ENCODE peak calls at places on chromosome 7, in nine cellular contexts. One of them, this sample, is unnamed. For H3K27me3, the result is how much of the 10 kb centered on the place peaks cover.

GRCh38 chr7:64515330-64515729 is 47.5 kb downstream of the ZNF680 start:
- DNase-seq in esophagus squamous epithelium: no peak
- DNase-seq in effector memory CD4-positive, alpha-beta T cell: no peak
- DNase-seq in cardiac muscle cell: no peak
- DNase-seq in heart right ventricle: no peak
- DNase-seq in NT2/D1: no peak
- DNase-seq in BE2C: no peak
- DNase-seq in GM06990: no peak
- DNase-seq in prostate gland: peak
- DNase-seq in this sample: no peak

GRCh38 chr7:136023134-136023869 is 46.1 kb upstream of the MTPN start:
- DNase-seq in esophagus squamous epithelium: no peak
- DNase-seq in cardiac muscle cell: no peak
- DNase-seq in BE2C: no peak
- DNase-seq in GM06990: no peak
- DNase-seq in NT2/D1: no peak
- DNase-seq in effector memory CD4-positive, alpha-beta T cell: no peak
- DNase-seq in prostate gland: peak
- DNase-seq in heart right ventricle: no peak
- DNase-seq in this sample: no peak

GRCh38 chr7:516606-517456 is 2.8 kb downstream of the PDGFA start:
- DNase-seq in BE2C: no peak
- DNase-seq in GM06990: no peak
- DNase-seq in heart right ventricle: peak
- DNase-seq in NT2/D1: no peak
- DNase-seq in cardiac muscle cell: peak
- DNase-seq in esophagus squamous epithelium: no peak
- DNase-seq in prostate gland: no peak
- DNase-seq in effector memory CD4-positive, alpha-beta T cell: no peak
- DNase-seq in this sample: peak

GRCh38 chr7:56110611-56111010 is 4.3 kb upstream of the CHCHD2 start:
- DNase-seq in cardiac muscle cell: no peak
- DNase-seq in BE2C: no peak
- DNase-seq in heart right ventricle: no peak
- DNase-seq in esophagus squamous epithelium: no peak
- DNase-seq in GM06990: no peak
- DNase-seq in NT2/D1: no peak
- DNase-seq in effector memory CD4-positive, alpha-beta T cell: no peak
- DNase-seq in prostate gland: no peak
- DNase-seq in this sample: no peak

GRCh38 chr7:91201731-91202130 is 62.5 kb upstream of the FZD1 start:
- DNase-seq in prostate gland: no peak
- DNase-seq in effector memory CD4-positive, alpha-beta T cell: no peak
- DNase-seq in GM06990: no peak
- DNase-seq in esophagus squamous epithelium: no peak
- DNase-seq in cardiac muscle cell: no peak
- DNase-seq in heart right ventricle: no peak
- DNase-seq in BE2C: no peak
- DNase-seq in NT2/D1: no peak
- DNase-seq in this sample: no peak

GRCh38 chr7:128448751-128449300 is 6.9 kb upstream of the HILPDA start:
- DNase-seq in GM06990: no peak
- DNase-seq in BE2C: no peak
- DNase-seq in NT2/D1: no peak
- DNase-seq in cardiac muscle cell: no peak
- DNase-seq in prostate gland: no peak
- DNase-seq in heart right ventricle: no peak
- DNase-seq in esophagus squamous epithelium: no peak
- DNase-seq in effector memory CD4-positive, alpha-beta T cell: no peak
- DNase-seq in this sample: no peak

GRCh38 chr7:156614434-156615264 is 25.9 kb upstream of the RNF32 start:
- DNase-seq in NT2/D1: no peak
- DNase-seq in cardiac muscle cell: no peak
- DNase-seq in esophagus squamous epithelium: no peak
- DNase-seq in GM06990: no peak
- DNase-seq in prostate gland: peak
- DNase-seq in heart right ventricle: no peak
- DNase-seq in BE2C: no peak
- DNase-seq in effector memory CD4-positive, alpha-beta T cell: no peak
- DNase-seq in this sample: no peak

GRCh38 chr7:143320620-143321019 is 4.7 kb downstream of the CLCN1 start:
- DNase-seq in GM06990: no peak
- DNase-seq in NT2/D1: no peak
- DNase-seq in heart right ventricle: no peak
- DNase-seq in prostate gland: no peak
- DNase-seq in effector memory CD4-positive, alpha-beta T cell: no peak
- DNase-seq in BE2C: peak
- DNase-seq in esophagus squamous epithelium: no peak
- DNase-seq in cardiac muscle cell: no peak
- DNase-seq in this sample: no peak

GRCh38 chr7:30702200-30702599 is 19.9 kb upstream of the CRHR2 start:
- DNase-seq in GM06990: no peak
- DNase-seq in cardiac muscle cell: no peak
- DNase-seq in BE2C: no peak
- DNase-seq in effector memory CD4-positive, alpha-beta T cell: no peak
- DNase-seq in prostate gland: no peak
- DNase-seq in heart right ventricle: no peak
- DNase-seq in NT2/D1: no peak
- DNase-seq in esophagus squamous epithelium: no peak
- DNase-seq in this sample: no peak

GRCh38 chr7:104962781-104963180 is 51.2 kb upstream of the KMT2E start:
- DNase-seq in effector memory CD4-positive, alpha-beta T cell: no peak
- DNase-seq in esophagus squamous epithelium: no peak
- DNase-seq in GM06990: no peak
- DNase-seq in BE2C: no peak
- DNase-seq in NT2/D1: no peak
- DNase-seq in cardiac muscle cell: no peak
- DNase-seq in prostate gland: no peak
- DNase-seq in heart right ventricle: no peak
- DNase-seq in this sample: no peak

GRCh38 chr7:105838273-105839141 is 37.9 kb downstream of the ATXN7L1 start:
- DNase-seq in cardiac muscle cell: peak
- DNase-seq in prostate gland: no peak
- DNase-seq in heart right ventricle: no peak
- DNase-seq in esophagus squamous epithelium: no peak
- DNase-seq in BE2C: peak
- DNase-seq in effector memory CD4-positive, alpha-beta T cell: no peak
- DNase-seq in GM06990: no peak
- DNase-seq in NT2/D1: no peak
- DNase-seq in this sample: peak

GRCh38 chr7:2461268-2462026 is 14.8 kb downstream of the GRIFIN start:
- DNase-seq in GM06990: no peak
- DNase-seq in prostate gland: no peak
- DNase-seq in BE2C: no peak
- DNase-seq in effector memory CD4-positive, alpha-beta T cell: no peak
- DNase-seq in heart right ventricle: no peak
- DNase-seq in esophagus squamous epithelium: no peak
- DNase-seq in NT2/D1: no peak
- DNase-seq in cardiac muscle cell: peak
- DNase-seq in this sample: no peak

GRCh38 chr7:47492720-47493119 is 89.2 kb downstream of the TNS3 start:
- DNase-seq in BE2C: no peak
- DNase-seq in GM06990: no peak
- DNase-seq in prostate gland: no peak
- DNase-seq in cardiac muscle cell: no peak
- DNase-seq in esophagus squamous epithelium: no peak
- DNase-seq in heart right ventricle: no peak
- DNase-seq in effector memory CD4-positive, alpha-beta T cell: no peak
- DNase-seq in NT2/D1: no peak
- DNase-seq in this sample: no peak

GRCh38 chr7:88787777-88788176 is 7.8 kb downstream of the TEX47 start:
- DNase-seq in prostate gland: no peak
- DNase-seq in effector memory CD4-positive, alpha-beta T cell: no peak
- DNase-seq in BE2C: no peak
- DNase-seq in GM06990: no peak
- DNase-seq in esophagus squamous epithelium: no peak
- DNase-seq in NT2/D1: no peak
- DNase-seq in cardiac muscle cell: no peak
- DNase-seq in heart right ventricle: no peak
- DNase-seq in this sample: no peak
- H3K27me3 ChIP-seq in prostate gland: under half
- H3K27me3 ChIP-seq in effector memory CD4-positive, alpha-beta T cell: under half
- H3K27me3 ChIP-seq in BE2C: under half
- H3K27me3 ChIP-seq in GM06990: under half
- H3K27me3 ChIP-seq in esophagus squamous epithelium: under half
- H3K27me3 ChIP-seq in NT2/D1: under half
- H3K27me3 ChIP-seq in cardiac muscle cell: under half
- H3K27me3 ChIP-seq in heart right ventricle: under half
- H3K27me3 ChIP-seq in this sample: under half

DNA sequence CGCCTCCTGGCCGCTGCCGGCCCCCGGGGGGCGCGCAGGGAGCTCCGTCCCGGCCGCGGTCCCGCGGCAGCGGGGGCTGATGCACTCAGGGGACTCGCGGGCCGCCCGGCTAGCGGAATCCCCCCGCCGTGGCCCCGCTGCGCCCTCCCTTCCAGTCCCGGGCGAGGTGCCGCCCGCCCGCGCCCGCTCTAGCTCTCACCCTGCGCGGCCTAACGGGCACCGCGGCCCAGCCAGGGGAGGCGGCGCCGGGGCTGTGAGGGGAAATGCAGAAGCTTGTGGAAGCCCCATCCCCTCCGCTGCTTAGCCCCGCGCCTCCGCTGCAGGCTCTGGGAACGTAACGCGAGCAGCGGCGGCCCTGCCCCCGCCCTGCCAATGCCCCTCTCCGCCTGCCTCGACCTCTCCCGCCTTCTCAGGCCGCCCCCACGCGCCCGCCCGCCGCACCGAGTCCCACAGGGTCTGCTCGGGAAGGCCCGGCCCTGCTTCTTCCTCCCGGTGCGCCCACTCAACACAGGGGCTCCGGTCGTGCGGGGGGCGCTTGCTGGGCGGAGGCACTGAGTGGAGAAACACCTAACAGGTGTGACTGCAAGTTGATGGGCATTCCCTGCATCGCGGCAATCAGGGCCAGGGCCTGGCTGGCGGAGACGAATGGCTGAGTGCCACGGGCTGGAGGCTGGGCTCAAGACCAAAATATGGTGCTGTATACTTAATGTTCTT is 383 bp upstream of the TMEM229A start:
- DNase-seq in NT2/D1: peak
- DNase-seq in cardiac muscle cell: peak
- DNase-seq in effector memory CD4-positive, alpha-beta T cell: no peak
- DNase-seq in heart right ventricle: peak
- DNase-seq in prostate gland: peak
- DNase-seq in BE2C: peak
- DNase-seq in esophagus squamous epithelium: no peak
- DNase-seq in GM06990: peak
- DNase-seq in this sample: no peak
- H3K4me3 ChIP-seq in NT2/D1: peak
- H3K4me3 ChIP-seq in cardiac muscle cell: peak
- H3K4me3 ChIP-seq in effector memory CD4-positive, alpha-beta T cell: no peak
- H3K4me3 ChIP-seq in heart right ventricle: peak
- H3K4me3 ChIP-seq in prostate gland: peak
- H3K4me3 ChIP-seq in BE2C: peak
- H3K4me3 ChIP-seq in esophagus squamous epithelium: peak
- H3K4me3 ChIP-seq in GM06990: no peak
- H3K4me3 ChIP-seq in this sample: peak

DNA sequence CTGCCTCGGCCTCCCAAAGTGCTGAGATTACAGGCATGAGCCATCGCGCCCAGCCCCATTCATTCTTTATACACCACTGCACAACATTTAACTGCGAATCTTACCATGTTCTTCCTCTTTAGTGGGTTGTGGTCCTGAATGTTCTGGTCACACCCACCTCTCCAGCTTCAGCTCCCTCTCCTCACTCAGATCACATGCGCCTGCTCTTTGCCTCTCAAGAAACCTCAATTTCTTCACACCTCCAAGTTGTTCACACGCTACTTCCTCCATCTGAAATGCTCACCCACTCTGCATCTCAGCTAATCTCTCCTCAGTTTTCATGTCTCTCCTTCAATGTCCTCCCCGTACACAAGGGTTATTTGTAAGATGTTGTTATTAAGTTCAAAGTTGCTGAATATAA is 2.4 kb upstream of the PRR15 start:
- DNase-seq in GM06990: no peak
- DNase-seq in prostate gland: no peak
- DNase-seq in NT2/D1: no peak
- DNase-seq in BE2C: no peak
- DNase-seq in effector memory CD4-positive, alpha-beta T cell: no peak
- DNase-seq in cardiac muscle cell: no peak
- DNase-seq in esophagus squamous epithelium: no peak
- DNase-seq in heart right ventricle: no peak
- DNase-seq in this sample: no peak
- H3K27me3 ChIP-seq in GM06990: under half
- H3K27me3 ChIP-seq in prostate gland: under half
- H3K27me3 ChIP-seq in NT2/D1: under half
- H3K27me3 ChIP-seq in BE2C: under half
- H3K27me3 ChIP-seq in effector memory CD4-positive, alpha-beta T cell: under half
- H3K27me3 ChIP-seq in cardiac muscle cell: under half
- H3K27me3 ChIP-seq in esophagus squamous epithelium: under half
- H3K27me3 ChIP-seq in heart right ventricle: half or more
- H3K27me3 ChIP-seq in this sample: under half

GRCh38 chr7:100839361-100839760 is 12.0 kb upstream of the EPHB4 start:
- DNase-seq in prostate gland: no peak
- DNase-seq in NT2/D1: no peak
- DNase-seq in GM06990: no peak
- DNase-seq in cardiac muscle cell: no peak
- DNase-seq in esophagus squamous epithelium: no peak
- DNase-seq in heart right ventricle: no peak
- DNase-seq in BE2C: no peak
- DNase-seq in effector memory CD4-positive, alpha-beta T cell: no peak
- DNase-seq in this sample: no peak

GRCh38 chr7:100835903-100836811 is 8.8 kb upstream of the EPHB4 start:
- DNase-seq in NT2/D1: peak
- DNase-seq in GM06990: no peak
- DNase-seq in prostate gland: peak
- DNase-seq in BE2C: no peak
- DNase-seq in cardiac muscle cell: no peak
- DNase-seq in effector memory CD4-positive, alpha-beta T cell: no peak
- DNase-seq in heart right ventricle: peak
- DNase-seq in esophagus squamous epithelium: no peak
- DNase-seq in this sample: no peak

GRCh38 chr7:100840470-100841100 is 11.9 kb upstream of the SLC12A9 start:
- DNase-seq in effector memory CD4-positive, alpha-beta T cell: no peak
- DNase-seq in prostate gland: no peak
- DNase-seq in BE2C: no peak
- DNase-seq in heart right ventricle: no peak
- DNase-seq in GM06990: no peak
- DNase-seq in NT2/D1: no peak
- DNase-seq in cardiac muscle cell: no peak
- DNase-seq in esophagus squamous epithelium: no peak
- DNase-seq in this sample: no peak

GRCh38 chr7:100837099-100837836 is 9.9 kb upstream of the EPHB4 start:
- DNase-seq in NT2/D1: peak
- DNase-seq in effector memory CD4-positive, alpha-beta T cell: peak
- DNase-seq in heart right ventricle: peak
- DNase-seq in BE2C: peak
- DNase-seq in esophagus squamous epithelium: peak
- DNase-seq in cardiac muscle cell: peak
- DNase-seq in GM06990: peak
- DNase-seq in prostate gland: peak
- DNase-seq in this sample: no peak

DNA sequence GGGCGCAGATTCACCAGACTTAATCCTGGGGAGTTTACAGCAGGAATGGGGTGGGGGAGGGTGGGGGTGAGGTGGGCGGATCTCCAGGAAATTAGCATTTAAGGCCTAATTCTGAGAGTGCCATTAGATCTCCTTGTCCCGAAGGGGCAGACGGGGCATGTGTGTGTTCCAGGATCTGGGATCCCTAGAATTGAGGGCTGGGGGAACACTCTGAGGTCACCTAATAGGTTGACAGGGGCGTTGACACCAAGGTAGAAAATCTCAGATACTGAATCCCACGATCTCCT is 9.4 kb upstream of the EPHB4 start:
- DNase-seq in cardiac muscle cell: no peak
- DNase-seq in esophagus squamous epithelium: no peak
- DNase-seq in prostate gland: no peak
- DNase-seq in BE2C: no peak
- DNase-seq in heart right ventricle: no peak
- DNase-seq in GM06990: no peak
- DNase-seq in NT2/D1: no peak
- DNase-seq in effector memory CD4-positive, alpha-beta T cell: no peak
- DNase-seq in this sample: no peak
- H3K4me3 ChIP-seq in cardiac muscle cell: peak
- H3K4me3 ChIP-seq in esophagus squamous epithelium: peak
- H3K4me3 ChIP-seq in prostate gland: no peak
- H3K4me3 ChIP-seq in BE2C: peak
- H3K4me3 ChIP-seq in heart right ventricle: peak
- H3K4me3 ChIP-seq in GM06990: peak
- H3K4me3 ChIP-seq in NT2/D1: peak
- H3K4me3 ChIP-seq in effector memory CD4-positive, alpha-beta T cell: peak
- H3K4me3 ChIP-seq in this sample: no peak